ENCODE peak calls at places on chromosomes 16 and 17, in five cellular contexts. X is adrenal gland, M is OCI-LY7, L is PC-9, C is Peyer's patch. Y is an unnamed sample.
A peak's percentile ranks its signal among the peaks of the same experiment; 100 is the strongest.

GRCh38 chr16:48617711-48618148 is 7.8 kb upstream of the N4BP1 start:
- DNase-seq in X (peak; percentile 58), M (no peak), L (no peak), C (no peak), Y (no peak)

GRCh38 chr17:32960815-32961214 is 30.8 kb upstream of the SPACA3 start:
- DNase-seq in X (no peak), M (no peak), L (no peak), C (no peak), Y (no peak)

GRCh38 chr16:19438739-19439138 is 21.1 kb downstream of the TMC5 start:
- DNase-seq in X (no peak), M (no peak), L (no peak), C (no peak), Y (no peak)

GRCh38 chr16:79571753-79572544 is 28.6 kb downstream of the MAF start:
- DNase-seq in X (no peak), M (no peak), L (no peak), C (no peak), Y (no peak)

GRCh38 chr17:19958023-19958422 is 19.6 kb downstream of the AKAP10 start:
- DNase-seq in X (peak; percentile 44), M (no peak), L (peak; percentile 52), C (no peak), Y (no peak)

GRCh38 chr16:56916571-56917403 is 15.2 kb upstream of the HERPUD1 start:
- DNase-seq in X (no peak), M (peak; percentile 89), L (no peak), C (peak; percentile 74), Y (no peak)

GRCh38 chr16:54121539-54122295 is 164.9 kb downstream of the IRX3 start:
- DNase-seq in X (no peak), M (no peak), L (no peak), C (no peak), Y (no peak)

GRCh38 chr17:35715416-35715815 is 16.0 kb upstream of the RASL10B start:
- DNase-seq in X (no peak), M (no peak), L (no peak), C (no peak), Y (no peak)

GRCh38 chr17:49707246-49707607 is 537 bp downstream of the SLC35B1 start:
- DNase-seq in X (no peak), M (peak; percentile 50), L (no peak), C (no peak), Y (no peak)

GRCh38 chr17:42853968-42854790 is 3.2 kb downstream of the AOC3 start:
- DNase-seq in X (no peak), M (no peak), L (no peak), C (no peak), Y (no peak)

GRCh38 chr16:73125860-73126259 is 77.9 kb upstream of the ZFHX3 start:
- DNase-seq in X (peak; percentile 35), M (no peak), L (no peak), C (no peak), Y (no peak)

GRCh38 chr16:56711862-56712261 is 18.1 kb upstream of the NUP93 start:
- DNase-seq in X (no peak), M (no peak), L (no peak), C (no peak), Y (no peak)

GRCh38 chr16:66359811-66360608 is 6.5 kb upstream of the CDH5 start:
- DNase-seq in X (peak; percentile 34), M (no peak), L (no peak), C (no peak), Y (no peak)

GRCh38 chr17:49987290-49987585 is 7.8 kb downstream of the DLX3 start:
- DNase-seq in X (no peak), M (no peak), L (no peak), C (no peak), Y (no peak)

GRCh38 chr17:78351449-78352006 is 8.3 kb downstream of the SOCS3 start:
- DNase-seq in X (peak; percentile 96), M (no peak), L (no peak), C (peak; percentile 92), Y (no peak)

DNA sequence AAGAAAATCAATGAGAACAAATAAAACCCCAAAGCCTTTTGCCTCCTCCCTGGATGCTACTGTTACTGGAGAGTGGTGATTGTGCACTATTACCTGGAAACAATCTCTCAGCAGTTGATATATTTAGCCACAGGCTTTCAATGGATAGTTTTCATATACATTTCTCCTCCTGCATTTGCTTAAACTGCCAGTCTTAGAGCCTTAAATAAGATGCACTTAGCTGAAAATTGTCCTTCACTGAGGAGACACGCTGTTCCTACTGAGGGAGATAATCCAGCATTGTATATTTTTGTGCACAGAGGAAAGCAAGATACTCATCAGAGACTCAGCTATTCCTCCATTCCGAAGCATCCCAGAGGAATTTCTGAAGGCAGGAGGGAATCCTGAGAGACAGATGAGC is 520.2 kb upstream of the C16orf82 start:
- DNase-seq in X (no peak), M (no peak), L (no peak), C (no peak), Y (no peak)
- H3K27ac ChIP-seq in X (no peak overlapping the region), M (no peak overlapping the region), L (no peak overlapping the region), C (no peak overlapping the region), Y (no peak overlapping the region)

GRCh38 chr17:73956595-73957465 is 246.6 kb upstream of the RPL38 start:
- DNase-seq in X (peak; percentile 69), M (peak; percentile 68), L (peak; percentile 6), C (peak; percentile 64), Y (peak; percentile 54)
- TF ChIP-seq CTCF in X (peak; percentile 31), M (peak; percentile 90), L (peak; percentile 43), C (peak; percentile 41), Y (peak; percentile 63)

DNA sequence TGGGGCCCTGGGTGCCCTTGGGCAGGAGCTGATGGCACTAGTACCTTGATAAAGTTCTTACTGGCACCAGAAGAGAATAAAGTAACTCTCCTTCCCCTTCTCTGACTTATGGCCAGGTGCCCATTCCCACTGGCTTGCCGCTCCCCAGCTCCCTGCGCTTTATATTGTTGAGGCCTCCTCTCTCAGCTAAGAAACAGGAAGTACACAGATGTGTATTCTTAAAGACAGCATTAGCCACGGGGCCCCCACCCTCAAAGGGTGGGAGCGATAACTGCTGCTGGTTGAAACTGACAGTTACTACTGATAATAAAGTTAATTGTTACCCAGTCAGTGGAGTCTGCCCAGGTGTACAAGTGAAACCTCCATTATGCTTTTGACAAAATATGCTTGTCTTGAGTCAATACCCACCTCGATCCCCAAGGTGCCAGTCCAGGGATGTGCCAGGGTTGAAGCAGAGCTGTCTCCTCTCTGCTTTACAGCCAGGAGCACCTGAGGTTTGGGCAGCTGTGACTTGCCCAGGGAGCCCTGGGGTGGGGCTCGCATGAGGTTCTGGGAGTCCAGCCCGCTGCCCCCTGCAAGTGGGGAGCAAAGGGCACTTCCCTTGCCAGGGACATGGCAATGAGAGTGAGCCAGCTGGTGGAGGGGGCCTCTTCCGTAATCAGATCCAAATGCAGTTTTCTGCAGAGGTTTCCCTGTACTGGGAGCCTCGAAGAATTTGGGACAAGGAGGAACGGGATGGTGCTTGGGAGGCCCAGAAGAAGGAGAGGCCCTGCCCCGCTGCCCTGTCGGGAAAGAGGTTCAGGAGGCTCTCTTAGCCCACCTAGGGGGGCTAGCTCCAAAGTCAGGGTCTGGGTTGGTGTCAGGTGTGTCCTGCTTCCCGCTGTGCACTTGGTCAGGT is 5.4 kb upstream of the CLDN9 start:
- DNase-seq in X (no peak), M (no peak), L (no peak), C (peak; percentile 87), Y (no peak)
- H3K27ac ChIP-seq in X (no peak overlapping the region), M (no peak overlapping the region), L (no peak overlapping the region), C (no peak overlapping the region), Y (no peak overlapping the region)

GRCh38 chr17:47989700-47990099 is 18.8 kb downstream of the CDK5RAP3 start:
- DNase-seq in X (no peak), M (no peak), L (no peak), C (no peak), Y (no peak)

GRCh38 chr17:47989159-47989558 is 18.2 kb downstream of the CDK5RAP3 start:
- DNase-seq in X (no peak), M (no peak), L (no peak), C (no peak), Y (no peak)

GRCh38 chr17:47983492-47984223 is 12.7 kb downstream of the CDK5RAP3 start:
- DNase-seq in X (no peak), M (no peak), L (no peak), C (no peak), Y (no peak)

GRCh38 chr17:47986520-47986919 is 15.6 kb downstream of the CDK5RAP3 start:
- DNase-seq in X (no peak), M (no peak), L (no peak), C (no peak), Y (no peak)

DNA sequence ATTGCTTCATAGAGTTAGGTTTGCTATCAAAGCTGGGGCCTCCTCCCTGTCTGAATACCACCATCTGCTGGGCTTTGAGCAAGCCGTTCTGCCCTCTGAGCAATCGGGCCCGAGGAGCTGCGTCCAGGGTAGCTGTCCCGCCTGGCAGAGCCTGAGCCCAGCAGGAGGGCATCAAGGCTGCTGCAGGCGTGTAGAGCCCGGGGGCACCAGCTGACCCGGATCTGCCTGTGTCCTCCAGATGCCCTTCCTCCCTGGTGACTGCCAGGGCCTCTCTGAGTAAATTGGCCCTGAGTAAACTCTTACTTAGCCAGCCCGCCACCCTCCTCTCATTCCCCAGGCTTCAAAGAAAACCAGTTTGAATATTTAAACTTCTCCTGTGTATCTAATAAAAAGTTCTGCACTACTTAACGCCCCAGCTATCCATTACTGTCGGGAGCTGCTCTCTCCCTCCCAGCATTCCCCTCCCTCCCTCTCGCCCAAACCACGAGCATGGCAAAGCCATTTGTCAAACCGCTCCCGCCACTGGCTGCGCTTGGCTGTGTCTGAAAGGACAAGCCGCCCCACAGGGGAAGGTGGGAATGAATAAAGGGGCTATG is 16.4 kb downstream of the CDK5RAP3 start:
- DNase-seq in X (no peak), M (no peak), L (no peak), C (no peak), Y (no peak)
- TF ChIP-seq CTCF in X (no peak), M (no peak), L (no peak), C (no peak), Y (no peak)

GRCh38 chr17:82924812-82925211 is 85.0 kb upstream of the ZNF750 start:
- DNase-seq in X (no peak), M (no peak), L (peak; percentile 29), C (no peak), Y (no peak)
- H3K27ac ChIP-seq in X (no peak overlapping the region), M (peak overlapping the region; percentile 66), L (no peak overlapping the region), C (no peak overlapping the region), Y (no peak overlapping the region)

DNA sequence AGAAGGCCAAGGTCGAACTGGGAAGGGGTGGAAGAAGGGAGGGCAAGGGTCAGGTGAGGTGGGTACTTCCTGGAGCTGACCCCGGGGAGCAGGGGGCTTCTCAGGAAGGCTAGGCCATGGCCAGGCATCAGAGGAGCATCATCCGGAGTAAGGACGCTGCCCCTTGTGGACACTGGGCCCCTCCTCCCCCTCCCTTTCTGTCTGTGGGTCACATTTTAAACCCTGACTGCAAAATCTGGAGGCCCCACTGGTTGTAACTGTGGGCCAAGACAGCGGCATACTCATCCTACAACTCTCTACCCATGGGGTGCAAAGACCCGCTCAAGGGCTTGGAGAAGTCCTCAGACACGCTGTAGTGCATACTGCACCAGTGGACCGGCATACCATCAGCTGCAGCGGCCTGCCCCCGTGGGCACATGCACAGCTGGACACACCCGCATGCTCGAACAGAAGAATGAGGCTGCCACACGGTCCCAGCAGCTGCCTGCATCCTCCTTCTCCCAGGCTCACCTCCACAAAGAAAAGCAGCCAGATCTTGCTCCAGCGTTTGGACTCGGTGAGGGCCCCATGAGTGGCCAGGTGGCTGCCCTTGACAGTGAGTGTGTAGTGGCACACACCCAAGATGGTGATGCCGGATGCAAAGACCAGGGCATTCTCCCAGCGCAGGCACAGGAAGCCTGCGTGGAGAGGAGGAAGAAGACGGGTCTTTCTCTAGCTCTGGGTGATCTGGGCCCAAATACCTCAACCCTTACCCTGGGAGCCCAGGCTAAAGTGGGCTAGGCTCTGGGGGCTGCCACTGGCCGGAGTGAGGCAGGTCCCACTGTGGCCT is 1.2 kb downstream of the FADS6 start:
- DNase-seq in X (no peak), M (no peak), L (no peak), C (no peak), Y (no peak)
- TF ChIP-seq CTCF in X (no peak), M (no peak), L (no peak), C (no peak), Y (no peak)